ENCODE peak calls at places on chromosomes 12 and 14, in seven cellular contexts. C, U, T, N, D, M and H are unnamed samples.
A peak's percentile ranks its signal among the peaks of the same experiment; 100 is the strongest.

GRCh38 chr12:114702462-114702861 is 18.5 kb upstream of the TBX3 start:
- DNase-seq in T (no peak), M (no peak), C (no peak), U (no peak), D (no peak), N (no peak), H (no peak)

GRCh38 chr12:119012179-119012578 is 30.8 kb downstream of the SRRM4 start:
- DNase-seq in C (no peak), M (no peak), T (no peak), D (no peak), U (no peak), N (no peak), H (no peak)

GRCh38 chr14:61609143-61609851 is 86.0 kb upstream of the HIF1A start:
- DNase-seq in U (no peak), D (peak; percentile 70), M (no peak), T (peak; percentile 70), C (peak; percentile 80), N (no peak), H (no peak)

GRCh38 chr12:2853626-2854025 is 3.2 kb downstream of the TEX52 start:
- DNase-seq in C (peak; percentile 67), D (peak; percentile 87), T (peak; percentile 78), U (peak; percentile 80), M (peak; percentile 58), N (peak; percentile 85), H (peak; percentile 81)

GRCh38 chr12:4720637-4720995 is 416 bp downstream of the GALNT8 start:
- DNase-seq in N (no peak), D (no peak), C (no peak), T (no peak), U (no peak), M (no peak), H (no peak)

GRCh38 chr12:116591608-116592115 is 32.5 kb downstream of the MAP1LC3B2 start:
- DNase-seq in D (peak; percentile 46), T (peak; percentile 54), M (no peak), N (no peak), C (no peak), U (no peak), H (no peak)

GRCh38 chr12:114141916-114142564 is 175.9 kb upstream of the RBM19 start:
- DNase-seq in D (no peak), T (no peak), M (no peak), C (no peak), U (no peak), N (no peak), H (no peak)

GRCh38 chr14:70254476-70254961 is 65.8 kb upstream of the SLC8A3 start:
- DNase-seq in C (peak; percentile 15), D (peak; percentile 63), U (peak; percentile 86), M (no peak), N (no peak), T (peak; percentile 3), H (no peak)

GRCh38 chr12:26822051-26822450 is 10.9 kb downstream of the ITPR2 start:
- DNase-seq in M (no peak), N (no peak), U (no peak), T (no peak), D (no peak), C (no peak), H (no peak)

GRCh38 chr12:104513681-104514080 is 56.9 kb downstream of the CHST11 start:
- DNase-seq in M (no peak), N (no peak), U (no peak), C (no peak), T (no peak), D (no peak), H (no peak)

GRCh38 chr12:93361159-93361919 is 16.4 kb upstream of the NUDT4 start:
- DNase-seq in M (no peak), N (no peak), T (no peak), U (no peak), D (peak; percentile 65), C (no peak), H (peak; percentile 78)

GRCh38 chr12:75623631-75624118 is 112.3 kb upstream of the KRR1 start:
- DNase-seq in C (peak; percentile 73), U (no peak), D (peak; percentile 68), N (peak; percentile 40), T (peak; percentile 78), M (no peak), H (no peak)

GRCh38 chr12:70756118-70756517 is 118.9 kb upstream of the PTPRB start:
- DNase-seq in T (peak; percentile 47), C (peak; percentile 42), D (peak; percentile 61), U (no peak), N (peak; percentile 12), M (no peak), H (no peak)

DNA sequence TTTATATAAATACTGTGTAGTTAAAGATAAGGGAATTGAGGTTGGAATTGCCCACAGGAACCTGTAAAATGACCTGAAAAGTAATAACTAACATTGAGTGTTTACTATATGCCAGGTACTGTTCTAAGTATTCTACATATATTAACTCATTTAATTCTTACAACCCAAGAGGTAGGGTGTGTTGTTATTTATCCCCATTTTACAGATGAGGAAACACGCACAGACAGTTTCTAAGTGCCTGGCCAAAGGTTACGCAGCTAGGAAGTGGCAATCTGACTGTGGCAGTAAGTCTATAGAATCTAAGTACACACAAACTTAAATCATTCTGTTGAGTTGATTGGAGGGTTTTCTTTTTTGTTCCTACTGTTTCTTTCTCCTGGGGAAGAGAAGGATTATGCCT is 1.1 kb upstream of the TSPAN31 start:
- DNase-seq in U (no peak), D (no peak), N (no peak), C (no peak), M (no peak), T (no peak), H (no peak)
- H3K4me3 ChIP-seq in U (no peak overlapping the region), D (no peak overlapping the region), N (no peak overlapping the region), C (no peak overlapping the region), M (peak overlapping the region; percentile 67), T (peak overlapping the region; percentile 96), H (no peak overlapping the region)

GRCh38 chr14:24679248-24680085 is 45.5 kb upstream of the GZMB start:
- DNase-seq in U (no peak), N (no peak), M (no peak), D (no peak), C (no peak), T (no peak), H (no peak)

GRCh38 chr14:24677956-24678355 is 44.0 kb upstream of the GZMB start:
- DNase-seq in N (no peak), T (no peak), D (no peak), M (no peak), U (no peak), C (no peak), H (no peak)

GRCh38 chr14:24681056-24681455 is 47.1 kb upstream of the GZMB start:
- DNase-seq in T (no peak), N (no peak), M (no peak), C (no peak), D (no peak), U (no peak), H (no peak)

GRCh38 chr14:24680516-24680915 is 46.5 kb upstream of the GZMB start:
- DNase-seq in T (no peak), M (no peak), N (no peak), C (no peak), U (no peak), D (no peak), H (no peak)

GRCh38 chr14:24678801-24679247 is 44.8 kb upstream of the GZMB start:
- DNase-seq in N (peak; percentile 67), D (peak; percentile 93), T (peak; percentile 82), C (peak; percentile 69), U (peak; percentile 76), M (peak; percentile 96), H (peak; percentile 53)
- H3K4me3 ChIP-seq in N (no peak overlapping the region), D (no peak overlapping the region), T (peak overlapping the region; percentile 77), C (peak overlapping the region; percentile 41), U (peak overlapping the region; percentile 25), M (no peak overlapping the region), H (peak overlapping the region; percentile 20)

GRCh38 chr14:96040836-96041371 is 1.7 kb downstream of the C14orf132 start:
- DNase-seq in D (no peak), U (no peak), T (peak; percentile 79), M (no peak), C (no peak), N (no peak), H (no peak)
- H3K4me3 ChIP-seq in D (no peak overlapping the region), U (peak overlapping the region; percentile 87), T (peak overlapping the region; percentile 88), M (no peak overlapping the region), C (peak overlapping the region; percentile 79), N (no peak overlapping the region), H (peak overlapping the region; percentile 66)

GRCh38 chr14:54567634-54568561 is 970 bp downstream of the SAMD4A start:
- DNase-seq in D (peak; percentile 71), M (peak; percentile 86), T (peak; percentile 70), U (peak; percentile 50), C (no peak), N (peak; percentile 20), H (peak; percentile 49)

GRCh38 chr14:54570651-54571415 is 3.9 kb downstream of the SAMD4A start:
- DNase-seq in N (peak; percentile 46), M (no peak), D (peak; percentile 68), T (peak; percentile 91), U (no peak), C (peak; percentile 83), H (no peak)

GRCh38 chr14:54570047-54570446 is 3.1 kb downstream of the SAMD4A start:
- DNase-seq in M (no peak), T (peak; percentile 53), U (no peak), D (no peak), N (no peak), C (no peak), H (no peak)

GRCh38 chr14:54567224-54567633 is 301 bp downstream of the SAMD4A start:
- DNase-seq in T (peak; percentile 66), D (peak; percentile 45), C (no peak), N (no peak), U (peak; percentile 26), M (no peak), H (no peak)

DNA sequence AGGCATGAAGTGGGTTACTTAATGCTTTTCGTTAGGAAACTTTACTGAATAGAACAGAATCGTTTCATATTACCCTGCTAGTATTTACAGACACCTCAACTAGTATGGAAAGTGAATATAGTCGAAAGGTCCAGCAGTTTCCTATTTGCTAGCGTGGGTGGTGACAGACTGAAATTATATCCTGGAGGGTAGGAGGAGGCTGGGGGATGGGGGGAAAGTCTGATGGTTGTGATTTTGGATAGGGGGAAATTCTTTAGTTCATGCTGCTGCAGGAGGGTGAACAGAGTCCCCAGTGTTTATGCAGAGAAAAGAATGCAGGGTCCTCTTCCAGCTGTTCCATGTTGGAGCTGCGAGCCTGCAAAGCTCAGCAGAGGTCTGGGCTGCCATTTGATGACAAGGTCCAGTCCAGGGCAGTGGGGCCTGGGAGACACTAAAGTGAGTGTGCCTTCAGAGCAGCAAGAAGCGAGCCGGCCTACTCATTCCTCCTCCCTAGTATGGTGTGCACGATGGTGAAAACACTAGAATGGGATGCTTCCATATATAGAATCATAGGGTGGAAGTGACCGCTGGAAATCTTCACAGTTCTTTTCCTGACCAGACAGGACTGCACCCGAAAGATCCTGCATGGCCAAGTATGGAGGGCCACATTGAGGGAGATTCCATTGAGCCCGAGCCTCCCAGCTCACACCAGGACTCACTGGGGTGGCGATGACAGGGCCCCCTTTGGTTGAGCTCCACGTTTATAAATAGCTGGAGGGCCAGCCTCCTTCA is 2.1 kb downstream of the SAMD4A start:
- DNase-seq in N (peak; percentile 25), T (peak; percentile 81), C (no peak), M (no peak), U (no peak), D (peak; percentile 36), H (peak; percentile 16)
- H3K4me3 ChIP-seq in N (peak overlapping the region; percentile 78), T (peak overlapping the region; percentile 89), C (peak overlapping the region; percentile 86), M (peak overlapping the region; percentile 90), U (peak overlapping the region; percentile 76), D (peak overlapping the region; percentile 95), H (peak overlapping the region; percentile 73)